ENCODE peak calls at places on chromosome 15, in ten cellular contexts. J, O, T, P, N, Y, K, U, I and H are unnamed samples.
A peak's percentile ranks its signal among the peaks of the same experiment; 100 is the strongest.

GRCh38 chr15:87816811-87817210 is 439.7 kb downstream of the NTRK3 start:
- DNase-seq in J (no peak), O (peak; percentile 84), T (peak; percentile 79), P (no peak), N (no peak), Y (no peak), K (no peak), U (no peak), I (no peak), H (peak; percentile 87)

GRCh38 chr15:31163769-31164572 is 62.4 kb upstream of the TRPM1 start:
- DNase-seq in J (no peak), O (no peak), T (no peak), P (no peak), N (no peak), Y (no peak), K (no peak), U (no peak), I (no peak), H (peak; percentile 7)

GRCh38 chr15:75694241-75695182 is 18.1 kb downstream of the CSPG4 start:
- DNase-seq in J (no peak), O (peak; percentile 98), T (peak; percentile 96), P (no peak), N (peak; percentile 55), Y (peak; percentile 70), K (peak; percentile 42), U (peak; percentile 34), I (no peak), H (peak; percentile 95)

GRCh38 chr15:40930430-40931299 is 1.5 kb downstream of the DLL4 start:
- DNase-seq in J (peak; percentile 74), O (no peak), T (peak; percentile 42), P (peak; percentile 58), N (no peak), Y (peak; percentile 77), K (peak; percentile 84), U (peak; percentile 87), I (no peak), H (peak; percentile 54)

GRCh38 chr15:89385596-89386242 is 51.1 kb upstream of the POLG start:
- DNase-seq in J (no peak), O (no peak), T (peak; percentile 35), P (no peak), N (no peak), Y (no peak), K (no peak), U (no peak), I (no peak), H (no peak)

GRCh38 chr15:78837131-78837530 is 25.9 kb upstream of the ADAMTS7 start:
- DNase-seq in J (no peak), O (no peak), T (no peak), P (no peak), N (no peak), Y (no peak), K (no peak), U (no peak), I (no peak), H (no peak)

GRCh38 chr15:74036271-74037170 is 42.0 kb downstream of the PML start:
- DNase-seq in J (no peak), O (peak; percentile 79), T (peak; percentile 86), P (no peak), N (no peak), Y (peak; percentile 84), K (no peak), U (peak; percentile 74), I (no peak), H (peak; percentile 86)

GRCh38 chr15:68207176-68207935 is 2.2 kb upstream of the CALML4 start:
- DNase-seq in J (peak; percentile 48), O (no peak), T (no peak), P (no peak), N (no peak), Y (no peak), K (no peak), U (no peak), I (peak; percentile 16), H (no peak)

DNA sequence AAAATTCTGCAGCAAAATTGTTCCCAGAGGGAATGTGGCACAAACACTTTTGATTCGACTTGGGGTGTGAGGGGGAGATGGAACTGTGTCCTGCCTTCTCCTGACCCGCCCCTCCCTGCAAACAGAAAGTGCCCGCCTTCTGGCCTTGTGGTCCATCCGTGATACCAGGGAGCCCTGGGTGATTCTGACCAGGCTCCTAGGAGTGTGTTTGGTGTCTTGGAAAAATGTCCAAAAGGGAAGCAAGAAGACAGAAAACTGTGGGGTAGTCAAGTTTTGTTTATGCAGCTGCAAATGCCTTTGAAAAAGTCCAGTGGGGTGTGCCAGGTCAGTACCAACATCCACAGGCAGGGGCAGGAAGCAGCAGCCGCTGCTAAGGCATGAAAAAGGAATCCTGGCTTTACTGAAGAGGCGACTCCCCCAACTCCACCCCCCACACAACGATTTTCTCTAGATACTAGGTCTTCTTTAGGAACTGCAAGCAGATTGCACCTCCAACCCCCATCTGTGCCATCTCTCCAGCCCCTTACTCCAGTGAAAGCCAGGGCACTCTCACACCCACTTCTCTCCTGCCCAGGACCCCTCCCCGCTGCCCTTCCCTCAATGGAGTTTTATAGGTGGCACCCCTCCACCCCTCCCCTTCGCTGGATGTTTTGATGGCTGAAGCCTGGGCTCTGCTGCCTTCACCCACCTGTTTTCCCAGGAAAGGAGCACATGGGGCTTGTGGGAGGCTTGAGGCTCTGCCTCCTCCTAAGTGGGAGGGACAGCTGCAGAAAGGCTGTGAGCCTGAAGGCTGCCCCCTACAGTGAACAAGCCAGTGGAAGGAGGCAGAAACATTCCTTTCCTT is 82.4 kb upstream of the HERC1 start:
- DNase-seq in J (no peak), O (peak; percentile 45), T (peak; percentile 55), P (no peak), N (no peak), Y (peak; percentile 31), K (no peak), U (peak; percentile 45), I (no peak), H (peak; percentile 49)
- TF ChIP-seq CTCF in J (peak; percentile 64), O (peak; percentile 62), T (peak; percentile 63), P (peak; percentile 14), N (peak; percentile 35), Y (peak; percentile 41), K (peak; percentile 23), U (peak; percentile 66), I (no peak), H (peak; percentile 57)

GRCh38 chr15:66152650-66153049 is 100.9 kb downstream of the MEGF11 start:
- DNase-seq in J (no peak), O (no peak), T (no peak), P (no peak), N (no peak), Y (no peak), K (no peak), U (no peak), I (no peak), H (no peak)

GRCh38 chr15:66153549-66154415 is 99.8 kb downstream of the MEGF11 start:
- DNase-seq in J (no peak), O (no peak), T (no peak), P (peak; percentile 86), N (no peak), Y (no peak), K (peak; percentile 83), U (no peak), I (no peak), H (no peak)

GRCh38 chr15:66154581-66154980 is 99.0 kb downstream of the MEGF11 start:
- DNase-seq in J (no peak), O (no peak), T (no peak), P (no peak), N (no peak), Y (no peak), K (no peak), U (no peak), I (no peak), H (no peak)

GRCh38 chr15:66155065-66155464 is 98.5 kb downstream of the MEGF11 start:
- DNase-seq in J (no peak), O (no peak), T (no peak), P (no peak), N (no peak), Y (no peak), K (no peak), U (no peak), I (no peak), H (no peak)

DNA sequence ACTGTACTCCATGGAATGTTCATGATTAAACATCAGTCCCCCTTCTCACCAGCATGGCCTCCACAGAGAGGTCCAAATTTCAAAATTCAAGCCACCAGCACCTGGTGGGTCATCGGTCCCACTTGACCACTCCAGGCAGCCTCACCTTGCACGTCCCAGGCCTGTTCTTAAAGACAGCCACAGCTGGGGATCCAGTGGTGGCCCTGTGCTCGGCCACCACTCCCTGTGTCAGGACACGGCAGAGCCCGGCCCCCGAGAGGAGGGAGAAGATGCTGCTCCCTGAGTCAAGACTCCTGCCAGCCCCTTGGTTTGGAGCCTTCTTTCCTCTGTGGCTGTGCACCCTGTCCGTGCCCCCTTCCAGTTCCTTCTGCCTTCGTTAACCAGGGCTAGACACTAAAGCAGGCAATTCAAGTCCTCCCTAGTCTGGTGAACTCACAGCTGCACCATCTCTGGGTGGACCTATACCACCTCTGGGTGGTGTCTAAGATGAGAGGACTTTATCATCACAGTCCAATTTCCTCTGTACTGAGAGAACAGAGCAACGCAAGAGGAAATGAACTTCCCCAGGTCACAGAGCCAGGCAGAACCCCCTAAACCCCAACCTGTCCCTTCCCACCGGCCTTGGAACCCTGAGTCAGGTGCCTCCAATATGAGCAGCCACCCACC is 97.1 kb downstream of the MEGF11 start:
- DNase-seq in J (no peak), O (no peak), T (no peak), P (peak; percentile 11), N (no peak), Y (no peak), K (no peak), U (no peak), I (no peak), H (no peak)
- TF ChIP-seq CTCF in J (no peak), O (no peak), T (no peak), P (no peak), N (no peak), Y (no peak), K (no peak), U (no peak), I (no peak), H (no peak)

DNA sequence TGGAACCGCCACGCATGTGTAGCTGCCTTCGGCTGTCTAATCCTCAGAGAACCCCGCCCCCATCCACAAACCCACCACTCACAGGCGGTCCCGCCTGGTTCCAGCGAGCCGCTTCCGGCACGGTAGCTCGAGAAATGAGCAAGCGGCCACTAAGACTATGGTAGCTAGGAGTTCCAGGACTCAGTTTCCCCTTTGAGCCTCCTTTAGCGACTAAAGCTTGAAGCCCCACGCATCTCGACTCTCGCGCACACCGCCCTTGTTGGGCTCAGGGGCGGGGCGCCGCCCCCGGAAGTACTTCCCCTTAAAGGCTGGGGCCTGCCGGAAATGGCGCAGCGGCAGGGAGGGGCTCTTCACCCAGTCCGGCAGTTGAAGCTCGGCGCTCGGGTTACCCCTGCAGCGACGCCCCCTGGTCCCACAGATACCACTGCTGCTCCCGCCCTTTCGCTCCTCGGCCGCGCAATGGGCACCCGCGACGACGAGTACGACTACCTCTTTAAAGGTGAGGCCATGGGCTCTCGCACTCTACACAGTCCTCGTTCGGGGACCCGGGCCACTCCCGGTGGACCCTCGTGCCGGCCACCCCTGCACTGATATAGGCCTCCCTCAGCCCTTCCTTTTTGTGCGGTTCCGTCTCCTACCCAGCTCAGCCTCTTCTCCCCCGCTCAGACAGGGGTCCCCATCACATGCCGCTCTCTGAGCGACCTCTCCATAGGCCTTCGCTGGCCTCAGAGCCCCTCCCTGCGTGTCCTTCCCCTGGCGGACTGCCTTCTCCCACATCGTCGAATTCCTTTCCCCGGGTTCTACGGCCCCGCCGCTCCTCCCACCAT is at the start of gene RAB11A:
- DNase-seq in J (peak; percentile 95), O (peak; percentile 97), T (peak; percentile 98), P (peak; percentile 99), N (peak; percentile 93), Y (peak; percentile 98), K (peak; percentile 92), U (peak; percentile 91), I (peak; percentile 83), H (peak; percentile 97)
- TF ChIP-seq CTCF in J (peak; percentile 22), O (peak; percentile 25), T (peak; percentile 19), P (peak; percentile 56), N (peak; percentile 4), Y (peak; percentile 40), K (peak; percentile 51), U (peak; percentile 27), I (no peak), H (peak; percentile 23)

DNA sequence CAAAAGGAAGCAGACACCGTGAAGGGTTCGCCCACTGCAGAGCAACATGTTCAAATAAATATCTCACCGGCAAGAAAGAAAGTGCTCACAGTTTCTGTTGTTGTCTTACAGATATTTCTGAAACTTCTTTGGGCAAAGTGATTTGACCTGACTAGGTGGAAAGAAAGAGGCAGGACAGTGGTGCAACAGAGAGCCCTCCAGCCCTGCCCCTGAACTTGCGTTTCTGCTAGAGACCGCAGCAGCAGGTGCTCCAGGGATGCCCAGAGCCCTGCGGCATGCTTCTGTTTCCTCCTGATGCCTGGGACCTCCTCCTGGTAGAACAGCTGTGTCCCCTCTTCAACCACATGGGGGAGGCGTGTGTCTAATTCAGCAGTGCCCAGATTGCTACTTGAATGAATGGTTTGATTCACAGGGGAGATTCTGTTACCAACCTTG is 123.4 kb downstream of the ATP10A start:
- DNase-seq in J (no peak), O (peak; percentile 60), T (peak; percentile 53), P (peak; percentile 41), N (no peak), Y (peak; percentile 46), K (no peak), U (peak; percentile 34), I (no peak), H (peak; percentile 42)
- TF ChIP-seq CTCF in J (peak; percentile 58), O (peak; percentile 50), T (peak; percentile 41), P (no peak), N (no peak), Y (peak; percentile 36), K (peak; percentile 30), U (no peak), I (no peak), H (peak; percentile 45)